ENCODE peak calls at places on chromosomes 13 and 19, in four cellular contexts. Z, D, U and B are unnamed samples. For H3K36me3 and H3K9me3, the result is how much of the 10 kb centered on the place peaks cover.

GRCh38 chr13:67416047-67416925 is 186.2 kb upstream of the PCDH9 start:
- DNase-seq in Z (peak), D (peak), U (peak), B (peak)

GRCh38 chr19:5068251-5069090 is 99.6 kb downstream of the KDM4B start:
- DNase-seq in Z (no peak), D (no peak), U (no peak), B (no peak)

GRCh38 chr13:74136089-74136658 is 2.0 kb upstream of the KLF12 start:
- DNase-seq in Z (no peak), D (peak), U (peak), B (peak)

GRCh38 chr13:99263386-99263785 is 5.2 kb upstream of the GPR18 start:
- DNase-seq in Z (no peak), D (no peak), U (no peak), B (no peak)

GRCh38 chr13:66995366-66995663 is 234.8 kb downstream of the PCDH9 start:
- DNase-seq in Z (no peak), D (no peak), U (no peak), B (no peak)

GRCh38 chr13:67355791-67356190 is 125.7 kb upstream of the PCDH9 start:
- DNase-seq in Z (no peak), D (no peak), U (no peak), B (no peak)

GRCh38 chr13:43036386-43037220 is 13.2 kb downstream of the DNAJC15 start:
- DNase-seq in Z (no peak), D (no peak), U (no peak), B (peak)

GRCh38 chr19:726993-727956 is 18.5 kb downstream of the PALM start:
- DNase-seq in Z (no peak), D (no peak), U (no peak), B (no peak)

GRCh38 chr13:34006011-34006410 is 188.1 kb downstream of the RFC3 start:
- DNase-seq in Z (no peak), D (no peak), U (no peak), B (no peak)

DNA sequence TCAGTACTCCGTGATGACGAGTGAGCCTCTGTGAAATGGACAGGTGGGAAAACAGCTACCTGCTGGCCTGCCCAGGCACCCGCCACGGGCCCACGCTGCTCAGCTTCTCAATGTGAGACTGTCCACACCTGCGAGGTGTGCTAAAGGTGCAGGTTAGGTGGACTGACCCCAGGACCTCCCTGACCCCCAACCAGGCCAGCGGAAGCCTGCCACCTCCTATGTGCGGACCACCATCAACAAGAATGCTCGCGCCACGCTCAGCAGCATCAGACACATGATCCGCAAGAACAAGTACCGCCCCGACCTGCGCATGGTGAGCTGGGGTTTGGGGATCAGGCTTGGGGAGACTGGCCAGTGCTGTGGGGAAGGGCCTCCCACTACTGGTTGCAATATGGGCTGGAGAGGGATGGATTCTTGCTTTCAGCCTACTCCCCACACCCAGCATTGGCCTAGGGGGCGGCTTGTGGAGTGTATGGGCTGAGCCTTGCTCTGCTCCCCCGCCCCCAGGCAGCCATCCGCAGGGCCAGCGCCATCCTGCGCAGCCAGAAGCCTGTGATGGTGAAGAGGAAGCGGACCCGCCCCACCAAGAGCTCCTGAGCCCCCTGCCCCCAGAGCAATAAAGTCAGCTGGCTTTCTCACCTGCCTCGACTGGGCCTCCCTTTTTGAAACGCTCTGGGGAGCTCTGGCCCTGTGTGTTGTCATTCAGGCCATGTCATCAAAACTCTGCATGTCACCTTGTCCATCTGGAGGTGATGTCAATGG is 2.2 kb downstream of the RPL28 start:
- DNase-seq in Z (no peak), D (no peak), U (no peak), B (no peak)
- H3K4me3 ChIP-seq in Z (no peak), D (peak), U (no peak), B (peak)

GRCh38 chr13:109330941-109331340 is 455.4 kb downstream of the IRS2 start:
- DNase-seq in Z (no peak), D (peak), U (no peak), B (no peak)

GRCh38 chr13:109331898-109332297 is 454.5 kb downstream of the IRS2 start:
- DNase-seq in Z (no peak), D (peak), U (no peak), B (no peak)

GRCh38 chr13:109332501-109333499 is 453.6 kb downstream of the IRS2 start:
- DNase-seq in Z (no peak), D (no peak), U (no peak), B (no peak)

GRCh38 chr13:109333893-109334651 is 452.3 kb downstream of the IRS2 start:
- DNase-seq in Z (no peak), D (no peak), U (no peak), B (no peak)

DNA sequence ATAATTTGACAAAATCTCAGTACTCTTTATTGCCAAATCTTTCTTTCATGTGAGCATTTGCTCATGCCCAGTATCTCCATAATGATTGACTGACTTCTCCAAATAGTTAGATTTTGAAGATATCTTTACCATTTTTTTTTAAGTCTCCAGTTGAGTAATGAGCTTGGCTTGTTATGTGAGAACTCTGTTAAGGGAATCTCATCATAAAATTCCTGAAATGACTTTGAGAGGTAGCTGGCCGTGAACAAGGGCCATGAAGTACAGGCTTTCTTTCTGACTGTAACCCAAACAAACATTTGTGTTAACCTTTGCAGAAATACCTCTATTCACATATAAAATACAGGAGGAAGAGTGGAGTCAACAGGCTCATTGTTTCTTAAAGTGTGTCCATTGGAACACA is 449.7 kb downstream of the IRS2 start:
- DNase-seq in Z (no peak), D (peak), U (no peak), B (no peak)
- H3K36me3 ChIP-seq in Z (under half), D (under half), U (under half), B (under half)

DNA sequence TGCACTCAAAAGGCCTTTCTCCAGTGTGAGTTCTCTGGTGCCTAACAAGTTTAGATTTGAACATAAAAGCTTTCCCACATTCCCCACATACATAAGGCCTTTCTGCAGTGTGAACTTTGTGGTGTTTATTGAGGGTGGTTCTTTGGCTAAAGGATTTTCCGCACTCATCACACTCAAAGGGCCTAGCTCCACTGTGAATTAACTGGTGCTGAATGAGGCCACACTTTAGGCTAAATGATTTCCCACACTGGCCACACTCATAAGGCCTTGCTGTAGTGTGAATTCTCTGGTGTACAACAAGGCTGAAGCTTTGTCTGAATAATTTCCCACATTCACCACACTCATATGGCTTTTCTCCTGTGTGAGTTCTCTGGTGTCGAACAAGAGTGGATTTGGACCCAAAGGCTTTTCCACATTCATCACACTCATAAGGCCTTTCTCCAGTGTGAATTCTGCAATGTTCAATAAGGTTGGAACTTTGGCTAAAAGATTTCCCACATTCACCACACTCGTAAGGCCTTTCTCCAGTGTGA is 6.2 kb downstream of the ZNF416 start:
- DNase-seq in Z (no peak), D (no peak), U (no peak), B (no peak)
- H3K9me3 ChIP-seq in Z (under half), D (half or more), U (under half), B (half or more)

GRCh38 chr13:46182491-46182877 is 507 bp upstream of the LCP1 start:
- DNase-seq in Z (no peak), D (no peak), U (no peak), B (no peak)
- H3K4me3 ChIP-seq in Z (no peak), D (no peak), U (no peak), B (no peak)

DNA sequence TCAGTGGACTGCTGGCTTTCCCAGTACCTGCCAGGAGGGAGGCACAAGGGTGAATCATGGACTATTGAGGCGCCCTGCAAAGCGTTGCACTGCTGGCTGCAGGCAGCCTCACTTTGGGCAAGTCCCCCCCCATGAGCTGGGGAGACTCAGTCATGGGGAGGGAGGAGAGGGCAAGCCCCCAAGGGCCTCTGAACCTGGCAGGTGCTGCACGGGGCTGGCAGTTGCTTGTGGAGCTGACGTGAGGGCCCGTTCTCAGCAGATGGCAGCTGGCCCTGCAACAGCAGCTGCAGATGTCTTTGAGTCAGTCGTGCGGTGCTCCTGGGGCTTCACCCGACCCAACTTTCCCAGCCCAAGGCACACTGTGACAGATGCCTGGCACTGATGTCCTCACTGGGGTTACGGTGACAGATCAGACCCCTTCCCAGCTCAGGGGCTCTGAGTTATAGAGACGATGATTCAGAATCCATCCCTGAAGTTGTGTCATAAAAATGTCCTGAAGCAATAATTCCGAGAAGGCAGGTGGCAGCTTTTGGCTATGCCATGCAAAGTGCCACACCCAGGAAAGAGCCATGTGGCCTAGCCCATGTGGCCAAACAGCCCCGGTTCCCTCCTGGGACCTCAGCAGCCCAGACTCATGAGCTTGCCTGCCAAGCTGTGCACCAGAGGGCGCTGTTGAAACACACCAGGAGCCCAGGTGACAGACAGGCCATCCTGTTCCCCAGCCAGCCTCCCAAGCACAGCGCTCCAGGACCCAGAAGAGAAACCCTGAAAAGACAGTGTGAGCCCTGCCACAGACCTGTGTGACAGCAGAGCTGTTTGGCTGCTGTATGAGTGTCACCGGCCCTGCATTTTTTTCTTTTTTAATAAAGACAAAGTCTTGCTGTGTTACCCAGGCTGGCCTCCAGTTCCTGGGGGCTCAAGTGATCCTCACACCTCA is 53.6 kb upstream of the LDLR start:
- DNase-seq in Z (peak), D (peak), U (peak), B (peak)
- H3K36me3 ChIP-seq in Z (under half), D (half or more), U (half or more), B (half or more)

GRCh38 chr13:110961959-110962358 is 47.1 kb upstream of the ANKRD10 start:
- DNase-seq in Z (no peak), D (no peak), U (no peak), B (no peak)

GRCh38 chr13:110965038-110965754 is 50.3 kb upstream of the ANKRD10 start:
- DNase-seq in Z (no peak), D (peak), U (no peak), B (peak)

GRCh38 chr13:110964229-110965037 is 49.6 kb upstream of the ANKRD10 start:
- DNase-seq in Z (no peak), D (no peak), U (no peak), B (no peak)

GRCh38 chr13:110963554-110963970 is 48.7 kb upstream of the ANKRD10 start:
- DNase-seq in Z (no peak), D (no peak), U (no peak), B (no peak)

DNA sequence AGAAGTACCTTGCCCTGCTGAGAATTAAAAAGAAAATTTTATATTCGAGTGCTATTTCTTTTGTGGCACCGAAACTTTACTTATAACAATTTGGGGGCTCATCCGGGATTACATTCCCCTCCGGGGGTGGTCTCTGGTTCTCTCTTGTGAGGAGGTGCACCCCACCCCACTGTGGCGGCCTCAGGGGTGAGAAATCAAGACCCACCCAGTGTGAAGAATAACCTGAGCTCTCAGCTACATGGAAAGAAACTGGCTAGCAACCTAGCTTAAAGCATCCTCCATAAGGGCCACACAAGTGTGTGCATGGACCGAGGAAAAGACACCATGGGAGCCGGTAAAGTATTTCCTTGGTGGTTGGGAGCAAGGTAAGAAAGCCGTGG is 50.9 kb upstream of the ANKRD10 start:
- DNase-seq in Z (no peak), D (no peak), U (no peak), B (no peak)
- H3K9me3 ChIP-seq in Z (under half), D (under half), U (under half), B (under half)

GRCh38 chr13:41006951-41007350 is 12.2 kb downstream of the ELF1 start:
- DNase-seq in Z (no peak), D (no peak), U (no peak), B (no peak)

GRCh38 chr13:41006296-41006695 is 12.8 kb downstream of the ELF1 start:
- DNase-seq in Z (no peak), D (no peak), U (no peak), B (no peak)

GRCh38 chr13:41004875-41005693 is 14.0 kb downstream of the ELF1 start:
- DNase-seq in Z (no peak), D (no peak), U (no peak), B (no peak)

GRCh38 chr13:41007359-41008118 is 11.6 kb downstream of the ELF1 start:
- DNase-seq in Z (peak), D (peak), U (no peak), B (no peak)

DNA sequence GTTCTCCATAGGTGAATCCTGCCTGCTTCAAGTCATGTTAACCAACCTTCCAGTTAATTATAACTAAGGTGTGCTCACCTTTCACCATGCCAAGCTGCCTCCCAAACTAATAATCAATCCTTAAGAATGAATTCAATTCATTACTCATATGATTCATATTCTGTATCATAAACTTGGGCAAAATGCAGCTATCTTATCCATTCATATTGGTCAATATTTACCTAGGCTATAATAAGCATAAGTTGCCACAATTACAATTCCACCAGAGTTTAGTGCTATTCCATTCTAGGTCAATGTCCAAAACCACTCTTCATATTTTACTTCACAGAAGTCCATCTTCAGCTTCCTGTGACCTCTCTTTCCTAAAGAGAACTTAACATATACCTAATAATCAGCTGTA is 13.4 kb downstream of the ELF1 start:
- DNase-seq in Z (no peak), D (no peak), U (no peak), B (no peak)
- H3K4me3 ChIP-seq in Z (no peak), D (no peak), U (no peak), B (no peak)